ENCODE peak calls at places on chromosomes 1 and 21, in six cellular contexts. One of them, this sample, is unnamed.

GRCh38 chr1:203769505-203770343 is 4.7 kb downstream of the LAX1 start:
- DNase-seq in AG04449: peak
- DNase-seq in upper lobe of right lung: peak
- DNase-seq in ACHN: peak
- DNase-seq in HT1080: peak
- DNase-seq in non-pigmented ciliary epithelial cell: peak
- DNase-seq in this sample: no peak

GRCh38 chr1:21255284-21255942 is 34.9 kb downstream of the ECE1 start:
- DNase-seq in AG04449: no peak
- DNase-seq in upper lobe of right lung: peak
- DNase-seq in ACHN: peak
- DNase-seq in HT1080: peak
- DNase-seq in non-pigmented ciliary epithelial cell: no peak
- DNase-seq in this sample: peak

GRCh38 chr1:226988337-226988672 is 48.2 kb downstream of the COQ8A start:
- DNase-seq in AG04449: no peak
- DNase-seq in upper lobe of right lung: no peak
- DNase-seq in ACHN: no peak
- DNase-seq in HT1080: no peak
- DNase-seq in non-pigmented ciliary epithelial cell: no peak
- DNase-seq in this sample: peak

GRCh38 chr1:44326821-44327465 is 28.1 kb downstream of the ERI3 start:
- DNase-seq in AG04449: no peak
- DNase-seq in upper lobe of right lung: no peak
- DNase-seq in ACHN: peak
- DNase-seq in HT1080: no peak
- DNase-seq in non-pigmented ciliary epithelial cell: no peak
- DNase-seq in this sample: no peak

GRCh38 chr1:197955486-197956394 is 38.6 kb downstream of the LHX9 start:
- DNase-seq in AG04449: peak
- DNase-seq in upper lobe of right lung: no peak
- DNase-seq in ACHN: peak
- DNase-seq in HT1080: no peak
- DNase-seq in non-pigmented ciliary epithelial cell: no peak
- DNase-seq in this sample: no peak

GRCh38 chr1:25927541-25928265 is 21.5 kb upstream of the STMN1 start:
- DNase-seq in AG04449: no peak
- DNase-seq in upper lobe of right lung: no peak
- DNase-seq in ACHN: no peak
- DNase-seq in HT1080: no peak
- DNase-seq in non-pigmented ciliary epithelial cell: no peak
- DNase-seq in this sample: peak

GRCh38 chr1:196382383-196382782 is 225.9 kb downstream of the KCNT2 start:
- DNase-seq in AG04449: no peak
- DNase-seq in upper lobe of right lung: no peak
- DNase-seq in ACHN: no peak
- DNase-seq in HT1080: no peak
- DNase-seq in non-pigmented ciliary epithelial cell: no peak
- DNase-seq in this sample: no peak

GRCh38 chr1:242739246-242739645 is 214.7 kb upstream of the PLD5 start:
- DNase-seq in AG04449: no peak
- DNase-seq in upper lobe of right lung: no peak
- DNase-seq in ACHN: no peak
- DNase-seq in HT1080: no peak
- DNase-seq in non-pigmented ciliary epithelial cell: no peak
- DNase-seq in this sample: no peak

GRCh38 chr1:209215826-209216225 is 367.7 kb upstream of the CAMK1G start:
- DNase-seq in AG04449: no peak
- DNase-seq in upper lobe of right lung: no peak
- DNase-seq in ACHN: no peak
- DNase-seq in HT1080: no peak
- DNase-seq in non-pigmented ciliary epithelial cell: no peak
- DNase-seq in this sample: no peak

GRCh38 chr1:214934035-214934434 is 148.5 kb upstream of the KCNK2 start:
- DNase-seq in AG04449: no peak
- DNase-seq in upper lobe of right lung: no peak
- DNase-seq in ACHN: no peak
- DNase-seq in HT1080: no peak
- DNase-seq in non-pigmented ciliary epithelial cell: no peak
- DNase-seq in this sample: no peak

GRCh38 chr21:38439957-38440356 is 58.3 kb downstream of the ERG start:
- DNase-seq in AG04449: no peak
- DNase-seq in upper lobe of right lung: peak
- DNase-seq in ACHN: no peak
- DNase-seq in HT1080: no peak
- DNase-seq in non-pigmented ciliary epithelial cell: no peak
- DNase-seq in this sample: no peak

GRCh38 chr1:202599669-202600431 is 110.4 kb downstream of the SYT2 start:
- DNase-seq in AG04449: no peak
- DNase-seq in upper lobe of right lung: peak
- DNase-seq in ACHN: peak
- DNase-seq in HT1080: peak
- DNase-seq in non-pigmented ciliary epithelial cell: no peak
- DNase-seq in this sample: peak

GRCh38 chr21:33751120-33751519 is 108.8 kb downstream of the ITSN1 start:
- DNase-seq in AG04449: no peak
- DNase-seq in upper lobe of right lung: no peak
- DNase-seq in ACHN: no peak
- DNase-seq in HT1080: no peak
- DNase-seq in non-pigmented ciliary epithelial cell: no peak
- DNase-seq in this sample: no peak

GRCh38 chr1:220527279-220528048 is 472 bp upstream of the MARK1 start:
- DNase-seq in AG04449: no peak
- DNase-seq in upper lobe of right lung: no peak
- DNase-seq in ACHN: no peak
- DNase-seq in HT1080: peak
- DNase-seq in non-pigmented ciliary epithelial cell: no peak
- DNase-seq in this sample: peak

GRCh38 chr1:213381572-213382084 is 330.6 kb downstream of the RPS6KC1 start:
- DNase-seq in AG04449: no peak
- DNase-seq in upper lobe of right lung: no peak
- DNase-seq in ACHN: no peak
- DNase-seq in HT1080: peak
- DNase-seq in non-pigmented ciliary epithelial cell: no peak
- DNase-seq in this sample: no peak

GRCh38 chr21:44428281-44428942 is 26.9 kb upstream of the LRRC3 start:
- DNase-seq in AG04449: no peak
- DNase-seq in upper lobe of right lung: peak
- DNase-seq in ACHN: peak
- DNase-seq in HT1080: no peak
- DNase-seq in non-pigmented ciliary epithelial cell: no peak
- DNase-seq in this sample: no peak

GRCh38 chr1:25198731-25199231 is 33.5 kb downstream of the SYF2 start:
- DNase-seq in AG04449: no peak
- DNase-seq in upper lobe of right lung: no peak
- DNase-seq in ACHN: no peak
- DNase-seq in HT1080: no peak
- DNase-seq in non-pigmented ciliary epithelial cell: no peak
- DNase-seq in this sample: peak

GRCh38 chr1:99003911-99004269 is 771 bp downstream of the PLPPR5 start:
- DNase-seq in AG04449: no peak
- DNase-seq in upper lobe of right lung: no peak
- DNase-seq in ACHN: no peak
- DNase-seq in HT1080: no peak
- DNase-seq in non-pigmented ciliary epithelial cell: no peak
- DNase-seq in this sample: peak

GRCh38 chr1:18942340-18942739 is 14.1 kb downstream of the IFFO2 start:
- DNase-seq in AG04449: no peak
- DNase-seq in upper lobe of right lung: no peak
- DNase-seq in ACHN: no peak
- DNase-seq in HT1080: no peak
- DNase-seq in non-pigmented ciliary epithelial cell: no peak
- DNase-seq in this sample: no peak

GRCh38 chr1:1234180-1234808 is 2.3 kb downstream of the B3GALT6 start:
- DNase-seq in AG04449: no peak
- DNase-seq in upper lobe of right lung: no peak
- DNase-seq in ACHN: no peak
- DNase-seq in HT1080: no peak
- DNase-seq in non-pigmented ciliary epithelial cell: no peak
- DNase-seq in this sample: no peak

GRCh38 chr1:24921938-24922662 is 8.0 kb downstream of the RUNX3 start:
- DNase-seq in AG04449: no peak
- DNase-seq in upper lobe of right lung: no peak
- DNase-seq in ACHN: no peak
- DNase-seq in HT1080: no peak
- DNase-seq in non-pigmented ciliary epithelial cell: no peak
- DNase-seq in this sample: no peak

GRCh38 chr1:29944253-29944652 is 707.9 kb downstream of the PTPRU start:
- DNase-seq in AG04449: no peak
- DNase-seq in upper lobe of right lung: no peak
- DNase-seq in ACHN: no peak
- DNase-seq in HT1080: no peak
- DNase-seq in non-pigmented ciliary epithelial cell: no peak
- DNase-seq in this sample: no peak

GRCh38 chr1:231814031-231814430 is 187.4 kb downstream of the DISC1 start:
- DNase-seq in AG04449: no peak
- DNase-seq in upper lobe of right lung: no peak
- DNase-seq in ACHN: no peak
- DNase-seq in HT1080: no peak
- DNase-seq in non-pigmented ciliary epithelial cell: no peak
- DNase-seq in this sample: no peak

GRCh38 chr21:36769051-36769867 is 70.3 kb downstream of the SIM2 start:
- DNase-seq in AG04449: no peak
- DNase-seq in upper lobe of right lung: no peak
- DNase-seq in ACHN: no peak
- DNase-seq in HT1080: no peak
- DNase-seq in non-pigmented ciliary epithelial cell: no peak
- DNase-seq in this sample: no peak

GRCh38 chr1:235617808-235618207 is 31.8 kb downstream of the GNG4 start:
- DNase-seq in AG04449: peak
- DNase-seq in upper lobe of right lung: no peak
- DNase-seq in ACHN: peak
- DNase-seq in HT1080: no peak
- DNase-seq in non-pigmented ciliary epithelial cell: peak
- DNase-seq in this sample: no peak

GRCh38 chr1:228097333-228098081 is 5.6 kb downstream of the C1orf35 start:
- DNase-seq in AG04449: no peak
- DNase-seq in upper lobe of right lung: peak
- DNase-seq in ACHN: no peak
- DNase-seq in HT1080: no peak
- DNase-seq in non-pigmented ciliary epithelial cell: no peak
- DNase-seq in this sample: no peak

GRCh38 chr1:182163821-182164223 is 102.3 kb upstream of the ZNF648 start:
- DNase-seq in AG04449: no peak
- DNase-seq in upper lobe of right lung: peak
- DNase-seq in ACHN: no peak
- DNase-seq in HT1080: no peak
- DNase-seq in non-pigmented ciliary epithelial cell: no peak
- DNase-seq in this sample: no peak

GRCh38 chr1:44112486-44112885 is 6.1 kb upstream of the KLF17 start:
- DNase-seq in AG04449: no peak
- DNase-seq in upper lobe of right lung: no peak
- DNase-seq in ACHN: no peak
- DNase-seq in HT1080: peak
- DNase-seq in non-pigmented ciliary epithelial cell: no peak
- DNase-seq in this sample: no peak

GRCh38 chr1:42251042-42251441 is 84.0 kb downstream of the FOXJ3 start:
- DNase-seq in AG04449: no peak
- DNase-seq in upper lobe of right lung: no peak
- DNase-seq in ACHN: no peak
- DNase-seq in HT1080: no peak
- DNase-seq in non-pigmented ciliary epithelial cell: no peak
- DNase-seq in this sample: no peak

GRCh38 chr1:236258114-236258609 is 23.6 kb downstream of the ERO1B start:
- DNase-seq in AG04449: no peak
- DNase-seq in upper lobe of right lung: no peak
- DNase-seq in ACHN: no peak
- DNase-seq in HT1080: no peak
- DNase-seq in non-pigmented ciliary epithelial cell: no peak
- DNase-seq in this sample: no peak

GRCh38 chr1:64495878-64496277 is 25.9 kb downstream of the CACHD1 start:
- DNase-seq in AG04449: no peak
- DNase-seq in upper lobe of right lung: no peak
- DNase-seq in ACHN: no peak
- DNase-seq in HT1080: no peak
- DNase-seq in non-pigmented ciliary epithelial cell: no peak
- DNase-seq in this sample: no peak

GRCh38 chr1:14970115-14970798 is 183.3 kb upstream of the TMEM51 start:
- DNase-seq in AG04449: peak
- DNase-seq in upper lobe of right lung: no peak
- DNase-seq in ACHN: peak
- DNase-seq in HT1080: peak
- DNase-seq in non-pigmented ciliary epithelial cell: peak
- DNase-seq in this sample: peak

GRCh38 chr1:196674908-196675307 is 23.1 kb downstream of the CFH start:
- DNase-seq in AG04449: no peak
- DNase-seq in upper lobe of right lung: no peak
- DNase-seq in ACHN: no peak
- DNase-seq in HT1080: no peak
- DNase-seq in non-pigmented ciliary epithelial cell: no peak
- DNase-seq in this sample: no peak

GRCh38 chr1:116255933-116256649 is 117.0 kb upstream of the ATP1A1 start:
- DNase-seq in AG04449: no peak
- DNase-seq in upper lobe of right lung: no peak
- DNase-seq in ACHN: peak
- DNase-seq in HT1080: no peak
- DNase-seq in non-pigmented ciliary epithelial cell: no peak
- DNase-seq in this sample: no peak

GRCh38 chr1:246597340-246597739 is 31.1 kb downstream of the CNST start:
- DNase-seq in AG04449: peak
- DNase-seq in upper lobe of right lung: no peak
- DNase-seq in ACHN: no peak
- DNase-seq in HT1080: peak
- DNase-seq in non-pigmented ciliary epithelial cell: no peak
- DNase-seq in this sample: no peak

GRCh38 chr1:39115271-39116110 is 89.0 kb upstream of the MACF1 start:
- DNase-seq in AG04449: no peak
- DNase-seq in upper lobe of right lung: no peak
- DNase-seq in ACHN: no peak
- DNase-seq in HT1080: peak
- DNase-seq in non-pigmented ciliary epithelial cell: peak
- DNase-seq in this sample: no peak

GRCh38 chr1:240107058-240107684 is 15.5 kb downstream of the FMN2 start:
- DNase-seq in AG04449: no peak
- DNase-seq in upper lobe of right lung: no peak
- DNase-seq in ACHN: peak
- DNase-seq in HT1080: peak
- DNase-seq in non-pigmented ciliary epithelial cell: no peak
- DNase-seq in this sample: no peak

GRCh38 chr1:212690816-212691403 is 8.7 kb downstream of the BATF3 start:
- DNase-seq in AG04449: no peak
- DNase-seq in upper lobe of right lung: no peak
- DNase-seq in ACHN: no peak
- DNase-seq in HT1080: no peak
- DNase-seq in non-pigmented ciliary epithelial cell: no peak
- DNase-seq in this sample: no peak

GRCh38 chr1:113399063-113399583 is 8.8 kb downstream of the MAGI3 start:
- DNase-seq in AG04449: no peak
- DNase-seq in upper lobe of right lung: no peak
- DNase-seq in ACHN: no peak
- DNase-seq in HT1080: no peak
- DNase-seq in non-pigmented ciliary epithelial cell: no peak
- DNase-seq in this sample: no peak

This sample was measured in neural progenitor cell.